ENCODE peak calls at places on chromosomes 2 and 18, in seven cellular contexts. One of them, this sample, is unnamed.

GRCh38 chr2:30155202-30155601 is 8.4 kb downstream of the YPEL5 start:
- DNase-seq in CD8-positive, alpha-beta memory T cell: no peak
- DNase-seq in left ventricle myocardium inferior: no peak
- DNase-seq in left cardiac atrium: no peak
- DNase-seq in astrocyte of the spinal cord: peak
- DNase-seq in activated CD4-positive, alpha-beta T cell treated with anti-CD3 and anti-CD28 coated beads for 24 hours: no peak
- DNase-seq in COR-L47: no peak
- DNase-seq in this sample: no peak

GRCh38 chr2:69395866-69396265 is 8.8 kb upstream of the GFPT1 start:
- DNase-seq in CD8-positive, alpha-beta memory T cell: no peak
- DNase-seq in left ventricle myocardium inferior: no peak
- DNase-seq in left cardiac atrium: no peak
- DNase-seq in astrocyte of the spinal cord: no peak
- DNase-seq in activated CD4-positive, alpha-beta T cell treated with anti-CD3 and anti-CD28 coated beads for 24 hours: no peak
- DNase-seq in COR-L47: no peak
- DNase-seq in this sample: no peak

GRCh38 chr18:79401494-79402208 is 5.9 kb downstream of the NFATC1 start:
- DNase-seq in CD8-positive, alpha-beta memory T cell: no peak
- DNase-seq in left ventricle myocardium inferior: peak
- DNase-seq in left cardiac atrium: peak
- DNase-seq in astrocyte of the spinal cord: no peak
- DNase-seq in activated CD4-positive, alpha-beta T cell treated with anti-CD3 and anti-CD28 coated beads for 24 hours: no peak
- DNase-seq in COR-L47: no peak
- DNase-seq in this sample: no peak

GRCh38 chr2:224948859-224949258 is 93.4 kb downstream of the DOCK10 start:
- DNase-seq in CD8-positive, alpha-beta memory T cell: no peak
- DNase-seq in left ventricle myocardium inferior: no peak
- DNase-seq in left cardiac atrium: no peak
- DNase-seq in astrocyte of the spinal cord: peak
- DNase-seq in activated CD4-positive, alpha-beta T cell treated with anti-CD3 and anti-CD28 coated beads for 24 hours: no peak
- DNase-seq in COR-L47: no peak
- DNase-seq in this sample: no peak

GRCh38 chr18:58803978-58804377 is 60.7 kb upstream of the ZNF532 start:
- DNase-seq in CD8-positive, alpha-beta memory T cell: no peak
- DNase-seq in left ventricle myocardium inferior: no peak
- DNase-seq in left cardiac atrium: no peak
- DNase-seq in astrocyte of the spinal cord: no peak
- DNase-seq in activated CD4-positive, alpha-beta T cell treated with anti-CD3 and anti-CD28 coated beads for 24 hours: no peak
- DNase-seq in COR-L47: no peak
- DNase-seq in this sample: no peak

GRCh38 chr2:17518212-17519154 is at the start of gene RAD51AP2:
- DNase-seq in CD8-positive, alpha-beta memory T cell: no peak
- DNase-seq in left ventricle myocardium inferior: peak
- DNase-seq in left cardiac atrium: peak
- DNase-seq in astrocyte of the spinal cord: peak
- DNase-seq in activated CD4-positive, alpha-beta T cell treated with anti-CD3 and anti-CD28 coated beads for 24 hours: no peak
- DNase-seq in COR-L47: peak
- DNase-seq in this sample: no peak

GRCh38 chr2:72095364-72095763 is 52.3 kb downstream of the CYP26B1 start:
- DNase-seq in CD8-positive, alpha-beta memory T cell: no peak
- DNase-seq in left ventricle myocardium inferior: no peak
- DNase-seq in left cardiac atrium: no peak
- DNase-seq in astrocyte of the spinal cord: no peak
- DNase-seq in activated CD4-positive, alpha-beta T cell treated with anti-CD3 and anti-CD28 coated beads for 24 hours: no peak
- DNase-seq in COR-L47: no peak
- DNase-seq in this sample: no peak

GRCh38 chr2:159807183-159808037 is 9.4 kb upstream of the CD302 start:
- DNase-seq in CD8-positive, alpha-beta memory T cell: no peak
- DNase-seq in left ventricle myocardium inferior: no peak
- DNase-seq in left cardiac atrium: no peak
- DNase-seq in astrocyte of the spinal cord: peak
- DNase-seq in activated CD4-positive, alpha-beta T cell treated with anti-CD3 and anti-CD28 coated beads for 24 hours: no peak
- DNase-seq in COR-L47: peak
- DNase-seq in this sample: no peak

GRCh38 chr2:212520340-212520739 is 18.3 kb downstream of the ERBB4 start:
- DNase-seq in CD8-positive, alpha-beta memory T cell: no peak
- DNase-seq in left ventricle myocardium inferior: no peak
- DNase-seq in left cardiac atrium: no peak
- DNase-seq in astrocyte of the spinal cord: no peak
- DNase-seq in activated CD4-positive, alpha-beta T cell treated with anti-CD3 and anti-CD28 coated beads for 24 hours: no peak
- DNase-seq in COR-L47: peak
- DNase-seq in this sample: no peak